ENCODE peak calls at places on chromosome 20, in ten cellular contexts. B, D, P, A, N, M, S, U, X and K are unnamed samples. For H3K27me3, the result is how much of the 10 kb centered on the place peaks cover.

GRCh38 chr20:5886788-5887187 is 63.5 kb downstream of the TRMT6 start:
- DNase-seq in B (no peak), D (no peak), P (no peak), A (no peak), N (no peak), M (peak), S (no peak), U (no peak), X (no peak), K (no peak)

GRCh38 chr20:35344354-35344837 is 52.2 kb upstream of the FAM83C start:
- DNase-seq in B (peak), D (no peak), P (no peak), A (peak), N (peak), M (peak), S (peak), U (no peak), X (no peak), K (no peak)

GRCh38 chr20:35187584-35188190 is 15.8 kb downstream of the PROCR start:
- DNase-seq in B (no peak), D (no peak), P (peak), A (no peak), N (peak), M (no peak), S (no peak), U (no peak), X (no peak), K (no peak)

GRCh38 chr20:35598476-35598875 is 17.2 kb upstream of the SPAG4 start:
- DNase-seq in B (no peak), D (no peak), P (no peak), A (no peak), N (no peak), M (no peak), S (no peak), U (no peak), X (peak), K (no peak)

GRCh38 chr20:5078399-5078958 is 41.3 kb downstream of the PCNA start:
- DNase-seq in B (peak), D (no peak), P (peak), A (peak), N (peak), M (peak), S (peak), U (peak), X (no peak), K (peak)

GRCh38 chr20:59151820-59152219 is 11.8 kb upstream of the ZNF831 start:
- DNase-seq in B (no peak), D (no peak), P (no peak), A (no peak), N (no peak), M (no peak), S (no peak), U (no peak), X (no peak), K (no peak)

GRCh38 chr20:57292611-57293010 is 26.2 kb upstream of the BMP7 start:
- DNase-seq in B (no peak), D (no peak), P (no peak), A (no peak), N (no peak), M (no peak), S (no peak), U (no peak), X (no peak), K (no peak)

GRCh38 chr20:61767776-61768494 is 297.7 kb downstream of the TAF4 start:
- DNase-seq in B (no peak), D (no peak), P (no peak), A (no peak), N (no peak), M (no peak), S (no peak), U (no peak), X (peak), K (no peak)

GRCh38 chr20:15022921-15023320 is 685.5 kb upstream of the FLRT3 start:
- DNase-seq in B (no peak), D (no peak), P (no peak), A (no peak), N (no peak), M (no peak), S (no peak), U (no peak), X (no peak), K (no peak)

GRCh38 chr20:34232494-34233087 is 8.6 kb upstream of the ASIP start:
- DNase-seq in B (no peak), D (no peak), P (no peak), A (no peak), N (no peak), M (no peak), S (no peak), U (no peak), X (no peak), K (no peak)

GRCh38 chr20:24360531-24360930 is 108.9 kb upstream of the SYNDIG1 start:
- DNase-seq in B (no peak), D (no peak), P (no peak), A (no peak), N (no peak), M (no peak), S (no peak), U (no peak), X (no peak), K (no peak)

GRCh38 chr20:57785720-57786119 is 75.9 kb upstream of the PMEPA1 start:
- DNase-seq in B (no peak), D (no peak), P (no peak), A (no peak), N (no peak), M (no peak), S (peak), U (no peak), X (peak), K (no peak)

GRCh38 chr20:44714701-44715494 is at the start of gene CCN5:
- DNase-seq in B (peak), D (peak), P (peak), A (peak), N (peak), M (peak), S (peak), U (no peak), X (peak), K (no peak)

GRCh38 chr20:59265298-59265697 is 35.1 kb upstream of the EDN3 start:
- DNase-seq in B (no peak), D (no peak), P (no peak), A (no peak), N (no peak), M (no peak), S (no peak), U (no peak), X (no peak), K (no peak)

GRCh38 chr20:58623579-58624473 is 27.3 kb upstream of the STX16 start:
- DNase-seq in B (peak), D (peak), P (peak), A (peak), N (peak), M (peak), S (peak), U (no peak), X (peak), K (no peak)

GRCh38 chr20:60058869-60059268 is 100.6 kb downstream of the CDH26 start:
- DNase-seq in B (no peak), D (no peak), P (no peak), A (no peak), N (no peak), M (no peak), S (no peak), U (no peak), X (peak), K (no peak)

GRCh38 chr20:20443509-20443908 is 75.6 kb downstream of the INSM1 start:
- DNase-seq in B (no peak), D (no peak), P (no peak), A (no peak), N (no peak), M (no peak), S (no peak), U (no peak), X (no peak), K (no peak)

GRCh38 chr20:62203378-62204030 is 16.6 kb downstream of the HRH3 start:
- DNase-seq in B (no peak), D (no peak), P (no peak), A (no peak), N (no peak), M (no peak), S (no peak), U (no peak), X (peak), K (no peak)

GRCh38 chr20:54144847-54145246 is 28.9 kb downstream of the CYP24A1 start:
- DNase-seq in B (no peak), D (no peak), P (no peak), A (no peak), N (no peak), M (no peak), S (no peak), U (no peak), X (no peak), K (no peak)

GRCh38 chr20:61805365-61805764 is 260.3 kb downstream of the TAF4 start:
- DNase-seq in B (no peak), D (no peak), P (no peak), A (no peak), N (no peak), M (peak), S (no peak), U (no peak), X (no peak), K (no peak)

GRCh38 chr20:44010162-44010704 is 95.6 kb downstream of the TOX2 start:
- DNase-seq in B (peak), D (no peak), P (no peak), A (no peak), N (no peak), M (no peak), S (no peak), U (no peak), X (no peak), K (no peak)

GRCh38 chr20:24303393-24303792 is 166.0 kb upstream of the SYNDIG1 start:
- DNase-seq in B (no peak), D (no peak), P (no peak), A (no peak), N (no peak), M (no peak), S (peak), U (peak), X (no peak), K (no peak)

GRCh38 chr20:9660236-9660868 is 146.0 kb downstream of the LAMP5 start:
- DNase-seq in B (no peak), D (no peak), P (no peak), A (no peak), N (peak), M (no peak), S (peak), U (peak), X (no peak), K (no peak)

GRCh38 chr20:41734506-41734945 is 116.3 kb upstream of the CHD6 start:
- DNase-seq in B (peak), D (no peak), P (peak), A (no peak), N (peak), M (no peak), S (peak), U (peak), X (no peak), K (peak)

GRCh38 chr20:23625236-23625964 is 12.4 kb downstream of the CST3 start:
- DNase-seq in B (no peak), D (no peak), P (no peak), A (no peak), N (no peak), M (no peak), S (no peak), U (no peak), X (no peak), K (no peak)

GRCh38 chr20:44780226-44780625 is 30.1 kb downstream of the RIMS4 start:
- DNase-seq in B (peak), D (no peak), P (no peak), A (peak), N (peak), M (peak), S (peak), U (peak), X (peak), K (peak)

GRCh38 chr20:5135363-5136012 is 8.7 kb downstream of the CDS2 start:
- DNase-seq in B (no peak), D (no peak), P (no peak), A (no peak), N (no peak), M (no peak), S (no peak), U (no peak), X (no peak), K (no peak)

GRCh38 chr20:61037498-61037897 is 214.6 kb upstream of the CDH4 start:
- DNase-seq in B (no peak), D (no peak), P (no peak), A (no peak), N (no peak), M (no peak), S (no peak), U (no peak), X (no peak), K (no peak)

GRCh38 chr20:35020108-35021031 is 64.7 kb downstream of the MYH7B start:
- DNase-seq in B (no peak), D (no peak), P (no peak), A (no peak), N (no peak), M (no peak), S (no peak), U (no peak), X (peak), K (no peak)

GRCh38 chr20:51884561-51884960 is 82.2 kb upstream of the SALL4 start:
- DNase-seq in B (no peak), D (no peak), P (no peak), A (no peak), N (peak), M (no peak), S (peak), U (no peak), X (no peak), K (no peak)

GRCh38 chr20:10312111-10312510 is 93.5 kb downstream of the SNAP25 start:
- DNase-seq in B (no peak), D (no peak), P (no peak), A (no peak), N (peak), M (no peak), S (peak), U (no peak), X (no peak), K (no peak)

GRCh38 chr20:845226-845868 is 11.8 kb downstream of the FAM110A start:
- DNase-seq in B (no peak), D (no peak), P (no peak), A (no peak), N (no peak), M (no peak), S (no peak), U (no peak), X (peak), K (no peak)

DNA sequence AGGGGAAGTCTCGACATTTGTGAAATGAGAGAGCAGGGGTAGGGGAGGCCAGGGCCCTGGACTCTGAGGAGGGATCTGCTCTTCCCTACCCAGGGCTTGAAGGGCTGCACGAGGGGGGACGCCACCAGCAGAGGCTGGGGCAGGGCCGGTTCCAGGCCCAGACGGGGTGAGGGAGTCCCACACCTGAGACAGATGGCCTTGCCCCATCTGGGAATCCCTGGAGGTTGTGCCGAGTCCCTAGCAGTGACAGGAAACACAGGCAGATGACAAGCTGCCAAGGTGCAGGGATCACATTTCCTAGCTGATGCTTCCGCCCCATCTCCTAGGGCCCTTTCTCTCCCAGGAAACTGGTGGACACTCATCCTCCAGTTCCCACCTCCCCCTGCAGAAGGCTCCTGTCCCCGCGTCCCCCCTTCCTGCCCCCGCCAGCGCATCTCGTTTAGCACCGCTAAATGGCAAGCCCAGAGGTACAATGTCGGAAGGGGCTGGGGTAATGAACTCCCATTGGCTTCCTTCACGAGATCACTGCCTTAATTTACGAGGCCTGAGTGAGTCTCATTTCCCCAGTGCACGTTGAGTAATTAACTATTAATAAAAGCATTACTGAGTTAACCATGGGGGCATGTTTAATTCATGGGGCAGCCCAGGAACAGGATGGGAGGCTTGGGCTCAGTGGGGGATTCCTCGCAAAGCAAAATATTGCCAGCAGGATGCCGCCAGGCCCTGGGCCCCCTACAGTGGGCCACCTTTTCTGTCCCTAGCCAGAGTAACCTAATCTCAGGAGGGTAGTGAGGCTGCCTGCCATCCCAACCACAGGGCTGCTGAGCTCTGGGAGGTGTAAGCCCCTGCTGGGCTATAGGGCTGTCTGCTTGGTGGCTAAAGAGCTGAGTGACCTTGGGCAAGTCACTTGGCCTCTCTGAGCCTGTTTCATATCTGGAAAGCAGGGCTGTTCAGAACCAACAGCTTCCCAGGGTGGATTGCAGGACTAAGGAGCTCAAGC is 35.4 kb upstream of the CDH22 start:
- DNase-seq in B (no peak), D (no peak), P (no peak), A (no peak), N (no peak), M (no peak), S (no peak), U (no peak), X (no peak), K (no peak)
- H3K27ac ChIP-seq in B (no peak), D (no peak), P (no peak), A (no peak), N (no peak), M (no peak), S (no peak), U (no peak), X (no peak), K (no peak)

GRCh38 chr20:2281563-2281962 is 14.2 kb upstream of the TGM3 start:
- DNase-seq in B (no peak), D (no peak), P (no peak), A (no peak), N (no peak), M (no peak), S (no peak), U (no peak), X (no peak), K (no peak)
- H3K27me3 ChIP-seq in B (under half), D (under half), P (under half), A (under half), N (under half), M (under half), S (under half), U (under half), X (under half), K (under half)

GRCh38 chr20:37291724-37292126 is 2.3 kb downstream of the MANBAL start:
- DNase-seq in B (no peak), D (no peak), P (no peak), A (no peak), N (no peak), M (no peak), S (no peak), U (no peak), X (no peak), K (no peak)

GRCh38 chr20:37285664-37286374 is 3.6 kb upstream of the MANBAL start:
- DNase-seq in B (no peak), D (no peak), P (no peak), A (no peak), N (no peak), M (no peak), S (no peak), U (no peak), X (no peak), K (no peak)

GRCh38 chr20:37290158-37290810 is 829 bp downstream of the MANBAL start:
- DNase-seq in B (no peak), D (no peak), P (no peak), A (no peak), N (no peak), M (no peak), S (peak), U (no peak), X (no peak), K (no peak)

GRCh38 chr20:37284691-37285124 is 4.7 kb upstream of the MANBAL start:
- DNase-seq in B (no peak), D (no peak), P (no peak), A (no peak), N (no peak), M (no peak), S (no peak), U (no peak), X (no peak), K (no peak)

GRCh38 chr20:37288091-37288490 is 1.4 kb upstream of the MANBAL start:
- DNase-seq in B (no peak), D (no peak), P (no peak), A (no peak), N (no peak), M (no peak), S (no peak), U (no peak), X (no peak), K (no peak)
- H3K27ac ChIP-seq in B (no peak), D (no peak), P (no peak), A (no peak), N (no peak), M (no peak), S (no peak), U (no peak), X (no peak), K (no peak)

GRCh38 chr20:1987826-1988225 is 6.0 kb downstream of the PDYN start:
- DNase-seq in B (no peak), D (no peak), P (no peak), A (no peak), N (no peak), M (no peak), S (peak), U (no peak), X (no peak), K (no peak)
- H3K27me3 ChIP-seq in B (under half), D (under half), P (half or more), A (under half), N (under half), M (half or more), S (half or more), U (under half), X (under half), K (under half)

GRCh38 chr20:63253438-63254236 is 626 bp downstream of the NKAIN4 start:
- DNase-seq in B (no peak), D (no peak), P (no peak), A (no peak), N (no peak), M (no peak), S (peak), U (no peak), X (no peak), K (no peak)
- H3K27ac ChIP-seq in B (no peak), D (no peak), P (no peak), A (no peak), N (no peak), M (no peak), S (no peak), U (no peak), X (no peak), K (no peak)

DNA sequence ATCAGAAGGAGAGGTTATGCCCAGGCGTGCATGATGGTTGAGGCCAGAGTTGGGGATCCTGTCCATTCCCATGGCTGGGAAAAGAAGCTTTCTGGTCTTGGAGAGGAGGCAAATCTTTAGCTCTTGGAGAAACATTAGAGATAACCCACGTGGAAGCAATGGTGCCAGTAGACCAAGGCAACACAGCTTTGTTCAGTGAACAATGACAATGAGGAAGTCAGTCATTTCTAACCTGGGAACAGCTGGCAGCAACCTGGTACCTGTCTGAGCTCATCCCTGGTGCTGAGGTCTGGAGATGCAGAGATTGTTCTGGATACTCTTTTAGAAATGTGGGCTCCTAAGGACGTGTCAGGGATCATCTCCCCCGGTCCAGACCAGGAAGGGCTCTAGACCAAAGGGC is 76.7 kb upstream of the PAX1 start:
- DNase-seq in B (no peak), D (no peak), P (no peak), A (no peak), N (no peak), M (no peak), S (no peak), U (no peak), X (no peak), K (no peak)
- H3K27me3 ChIP-seq in B (under half), D (under half), P (under half), A (under half), N (under half), M (half or more), S (under half), U (under half), X (under half), K (under half)

GRCh38 chr20:37295595-37295994 is 6.1 kb downstream of the MANBAL start:
- DNase-seq in B (no peak), D (no peak), P (no peak), A (no peak), N (no peak), M (no peak), S (no peak), U (no peak), X (no peak), K (no peak)

GRCh38 chr20:37296371-37296770 is 6.9 kb downstream of the MANBAL start:
- DNase-seq in B (no peak), D (no peak), P (no peak), A (no peak), N (no peak), M (no peak), S (no peak), U (no peak), X (no peak), K (no peak)

GRCh38 chr20:37298190-37298939 is 8.9 kb downstream of the MANBAL start:
- DNase-seq in B (no peak), D (no peak), P (no peak), A (no peak), N (peak), M (no peak), S (peak), U (peak), X (no peak), K (no peak)

GRCh38 chr20:37295001-37295400 is 5.5 kb downstream of the MANBAL start:
- DNase-seq in B (no peak), D (no peak), P (peak), A (no peak), N (peak), M (no peak), S (peak), U (no peak), X (no peak), K (no peak)

GRCh38 chr20:37297066-37297736 is 7.7 kb downstream of the MANBAL start:
- DNase-seq in B (no peak), D (no peak), P (no peak), A (peak), N (peak), M (no peak), S (peak), U (no peak), X (no peak), K (no peak)
- H3K27ac ChIP-seq in B (no peak), D (no peak), P (no peak), A (peak), N (peak), M (peak), S (peak), U (peak), X (peak), K (no peak)